ENCODE peak calls at places on chromosomes 3 and 15, in eight cellular contexts. One of them, this sample, is unnamed.
A peak's percentile ranks its signal among the peaks of the same experiment; 100 is the strongest.

GRCh38 chr3:123618768-123619484 is 34.1 kb upstream of the HACD2 start:
- DNase-seq in dorsolateral prefrontal cortex: peak; percentile 52
- DNase-seq in breast epithelium: no peak
- DNase-seq in fibroblast of the aortic adventitia: peak; percentile 86
- DNase-seq in pancreas: peak; percentile 44
- DNase-seq in upper lobe of right lung: no peak
- DNase-seq in K562: no peak
- DNase-seq in H1: no peak
- DNase-seq in this sample: peak; percentile 58

GRCh38 chr15:71588746-71589145 is 221.6 kb upstream of the NR2E3 start:
- DNase-seq in dorsolateral prefrontal cortex: no peak
- DNase-seq in breast epithelium: no peak
- DNase-seq in fibroblast of the aortic adventitia: peak; percentile 56
- DNase-seq in pancreas: no peak
- DNase-seq in upper lobe of right lung: no peak
- DNase-seq in K562: no peak
- DNase-seq in H1: no peak
- DNase-seq in this sample: no peak

GRCh38 chr3:129314757-129315385 is 36.2 kb downstream of the HMCES start:
- DNase-seq in dorsolateral prefrontal cortex: peak; percentile 89
- DNase-seq in breast epithelium: peak; percentile 78
- DNase-seq in fibroblast of the aortic adventitia: peak; percentile 86
- DNase-seq in pancreas: peak; percentile 84
- DNase-seq in upper lobe of right lung: peak; percentile 89
- DNase-seq in K562: peak; percentile 79
- DNase-seq in H1: peak; percentile 57
- DNase-seq in this sample: peak; percentile 90

GRCh38 chr3:25120666-25121065 is 307.4 kb upstream of the RARB start:
- DNase-seq in dorsolateral prefrontal cortex: no peak
- DNase-seq in breast epithelium: no peak
- DNase-seq in fibroblast of the aortic adventitia: no peak
- DNase-seq in pancreas: no peak
- DNase-seq in upper lobe of right lung: no peak
- DNase-seq in K562: no peak
- DNase-seq in H1: no peak
- DNase-seq in this sample: no peak

GRCh38 chr15:73697033-73697467 is 12.9 kb downstream of the CD276 start:
- DNase-seq in dorsolateral prefrontal cortex: peak; percentile 82
- DNase-seq in breast epithelium: peak; percentile 58
- DNase-seq in fibroblast of the aortic adventitia: peak; percentile 95
- DNase-seq in pancreas: no peak
- DNase-seq in upper lobe of right lung: peak; percentile 85
- DNase-seq in K562: peak; percentile 21
- DNase-seq in H1: no peak
- DNase-seq in this sample: peak; percentile 60

GRCh38 chr15:86355798-86356197 is 276.1 kb downstream of the AGBL1 start:
- DNase-seq in dorsolateral prefrontal cortex: no peak
- DNase-seq in breast epithelium: no peak
- DNase-seq in fibroblast of the aortic adventitia: no peak
- DNase-seq in pancreas: no peak
- DNase-seq in upper lobe of right lung: no peak
- DNase-seq in K562: no peak
- DNase-seq in H1: no peak
- DNase-seq in this sample: no peak

GRCh38 chr15:66564136-66565041 is 1.4 kb downstream of the LCTL start:
- DNase-seq in dorsolateral prefrontal cortex: no peak
- DNase-seq in breast epithelium: no peak
- DNase-seq in fibroblast of the aortic adventitia: no peak
- DNase-seq in pancreas: no peak
- DNase-seq in upper lobe of right lung: peak; percentile 20
- DNase-seq in K562: no peak
- DNase-seq in H1: no peak
- DNase-seq in this sample: no peak

GRCh38 chr3:53844262-53845102 is 1.7 kb downstream of the CHDH start:
- DNase-seq in dorsolateral prefrontal cortex: no peak
- DNase-seq in breast epithelium: no peak
- DNase-seq in fibroblast of the aortic adventitia: no peak
- DNase-seq in pancreas: no peak
- DNase-seq in upper lobe of right lung: no peak
- DNase-seq in K562: no peak
- DNase-seq in H1: no peak
- DNase-seq in this sample: no peak

GRCh38 chr3:157530637-157531300 is 27.6 kb upstream of the VEPH1 start:
- DNase-seq in dorsolateral prefrontal cortex: no peak
- DNase-seq in breast epithelium: no peak
- DNase-seq in fibroblast of the aortic adventitia: peak; percentile 78
- DNase-seq in pancreas: no peak
- DNase-seq in upper lobe of right lung: no peak
- DNase-seq in K562: no peak
- DNase-seq in H1: no peak
- DNase-seq in this sample: no peak

GRCh38 chr15:61195116-61196002 is 33.7 kb downstream of the RORA start:
- DNase-seq in dorsolateral prefrontal cortex: no peak
- DNase-seq in breast epithelium: no peak
- DNase-seq in fibroblast of the aortic adventitia: peak; percentile 55
- DNase-seq in pancreas: no peak
- DNase-seq in upper lobe of right lung: no peak
- DNase-seq in K562: peak; percentile 46
- DNase-seq in H1: no peak
- DNase-seq in this sample: no peak

GRCh38 chr3:63631670-63632069 is 20.8 kb upstream of the SNTN start:
- DNase-seq in dorsolateral prefrontal cortex: no peak
- DNase-seq in breast epithelium: no peak
- DNase-seq in fibroblast of the aortic adventitia: no peak
- DNase-seq in pancreas: no peak
- DNase-seq in upper lobe of right lung: no peak
- DNase-seq in K562: no peak
- DNase-seq in H1: no peak
- DNase-seq in this sample: no peak

GRCh38 chr3:60514866-60515265 is 736.4 kb downstream of the FHIT start:
- DNase-seq in dorsolateral prefrontal cortex: no peak
- DNase-seq in breast epithelium: no peak
- DNase-seq in fibroblast of the aortic adventitia: no peak
- DNase-seq in pancreas: no peak
- DNase-seq in upper lobe of right lung: no peak
- DNase-seq in K562: no peak
- DNase-seq in H1: no peak
- DNase-seq in this sample: no peak

GRCh38 chr3:171552525-171552924 is 92.3 kb upstream of the TNIK start:
- DNase-seq in dorsolateral prefrontal cortex: no peak
- DNase-seq in breast epithelium: no peak
- DNase-seq in fibroblast of the aortic adventitia: no peak
- DNase-seq in pancreas: no peak
- DNase-seq in upper lobe of right lung: no peak
- DNase-seq in K562: no peak
- DNase-seq in H1: no peak
- DNase-seq in this sample: no peak

GRCh38 chr3:128307781-128308469 is 154.6 kb downstream of the EEFSEC start:
- DNase-seq in dorsolateral prefrontal cortex: no peak
- DNase-seq in breast epithelium: no peak
- DNase-seq in fibroblast of the aortic adventitia: no peak
- DNase-seq in pancreas: no peak
- DNase-seq in upper lobe of right lung: no peak
- DNase-seq in K562: no peak
- DNase-seq in H1: no peak
- DNase-seq in this sample: no peak

GRCh38 chr3:183548262-183548769 is 7.2 kb downstream of the KLHL6 start:
- DNase-seq in dorsolateral prefrontal cortex: no peak
- DNase-seq in breast epithelium: no peak
- DNase-seq in fibroblast of the aortic adventitia: peak; percentile 64
- DNase-seq in pancreas: no peak
- DNase-seq in upper lobe of right lung: no peak
- DNase-seq in K562: no peak
- DNase-seq in H1: peak; percentile 46
- DNase-seq in this sample: peak; percentile 75

GRCh38 chr15:100187677-100188076 is 154.1 kb downstream of the ADAMTS17 start:
- DNase-seq in dorsolateral prefrontal cortex: no peak
- DNase-seq in breast epithelium: no peak
- DNase-seq in fibroblast of the aortic adventitia: no peak
- DNase-seq in pancreas: no peak
- DNase-seq in upper lobe of right lung: no peak
- DNase-seq in K562: no peak
- DNase-seq in H1: no peak
- DNase-seq in this sample: no peak

GRCh38 chr3:147540921-147541320 is 131.8 kb downstream of the ZIC1 start:
- DNase-seq in dorsolateral prefrontal cortex: no peak
- DNase-seq in breast epithelium: no peak
- DNase-seq in fibroblast of the aortic adventitia: no peak
- DNase-seq in pancreas: no peak
- DNase-seq in upper lobe of right lung: no peak
- DNase-seq in K562: no peak
- DNase-seq in H1: no peak
- DNase-seq in this sample: no peak

GRCh38 chr3:197420566-197420965 is 122.2 kb upstream of the DLG1 start:
- DNase-seq in dorsolateral prefrontal cortex: no peak
- DNase-seq in breast epithelium: no peak
- DNase-seq in fibroblast of the aortic adventitia: no peak
- DNase-seq in pancreas: no peak
- DNase-seq in upper lobe of right lung: peak; percentile 2
- DNase-seq in K562: no peak
- DNase-seq in H1: no peak
- DNase-seq in this sample: no peak

GRCh38 chr3:83842511-83842910 is 1116.3 kb upstream of the CADM2 start:
- DNase-seq in dorsolateral prefrontal cortex: no peak
- DNase-seq in breast epithelium: no peak
- DNase-seq in fibroblast of the aortic adventitia: no peak
- DNase-seq in pancreas: no peak
- DNase-seq in upper lobe of right lung: no peak
- DNase-seq in K562: no peak
- DNase-seq in H1: no peak
- DNase-seq in this sample: no peak

GRCh38 chr15:94791516-94791915 is 560.2 kb downstream of the MCTP2 start:
- DNase-seq in dorsolateral prefrontal cortex: no peak
- DNase-seq in breast epithelium: no peak
- DNase-seq in fibroblast of the aortic adventitia: no peak
- DNase-seq in pancreas: no peak
- DNase-seq in upper lobe of right lung: no peak
- DNase-seq in K562: no peak
- DNase-seq in H1: no peak
- DNase-seq in this sample: no peak

GRCh38 chr3:101303089-101303731 is 17.2 kb downstream of the IMPG2 start:
- DNase-seq in dorsolateral prefrontal cortex: no peak
- DNase-seq in breast epithelium: no peak
- DNase-seq in fibroblast of the aortic adventitia: peak; percentile 13
- DNase-seq in pancreas: no peak
- DNase-seq in upper lobe of right lung: no peak
- DNase-seq in K562: no peak
- DNase-seq in H1: no peak
- DNase-seq in this sample: no peak

GRCh38 chr3:14283092-14283820 is 104.6 kb downstream of the LSM3 start:
- DNase-seq in dorsolateral prefrontal cortex: no peak
- DNase-seq in breast epithelium: no peak
- DNase-seq in fibroblast of the aortic adventitia: no peak
- DNase-seq in pancreas: no peak
- DNase-seq in upper lobe of right lung: no peak
- DNase-seq in K562: no peak
- DNase-seq in H1: no peak
- DNase-seq in this sample: no peak

GRCh38 chr15:97959738-97960363 is 652 bp upstream of the ARRDC4 start:
- DNase-seq in dorsolateral prefrontal cortex: no peak
- DNase-seq in breast epithelium: no peak
- DNase-seq in fibroblast of the aortic adventitia: no peak
- DNase-seq in pancreas: no peak
- DNase-seq in upper lobe of right lung: no peak
- DNase-seq in K562: no peak
- DNase-seq in H1: no peak
- DNase-seq in this sample: no peak

GRCh38 chr3:122105626-122106025 is 50.5 kb downstream of the CD86 start:
- DNase-seq in dorsolateral prefrontal cortex: no peak
- DNase-seq in breast epithelium: peak; percentile 59
- DNase-seq in fibroblast of the aortic adventitia: peak; percentile 12
- DNase-seq in pancreas: no peak
- DNase-seq in upper lobe of right lung: no peak
- DNase-seq in K562: no peak
- DNase-seq in H1: no peak
- DNase-seq in this sample: no peak

GRCh38 chr3:83523470-83524073 is 1435.2 kb upstream of the CADM2 start:
- DNase-seq in dorsolateral prefrontal cortex: no peak
- DNase-seq in breast epithelium: no peak
- DNase-seq in fibroblast of the aortic adventitia: no peak
- DNase-seq in pancreas: no peak
- DNase-seq in upper lobe of right lung: no peak
- DNase-seq in K562: no peak
- DNase-seq in H1: peak; percentile 36
- DNase-seq in this sample: peak; percentile 33

GRCh38 chr3:29282431-29283296 is 1.8 kb downstream of the RBMS3 start:
- DNase-seq in dorsolateral prefrontal cortex: no peak
- DNase-seq in breast epithelium: no peak
- DNase-seq in fibroblast of the aortic adventitia: peak; percentile 75
- DNase-seq in pancreas: no peak
- DNase-seq in upper lobe of right lung: no peak
- DNase-seq in K562: no peak
- DNase-seq in H1: no peak
- DNase-seq in this sample: no peak
- TF ChIP-seq CTCF in dorsolateral prefrontal cortex: no peak
- TF ChIP-seq CTCF in breast epithelium: no peak
- TF ChIP-seq CTCF in fibroblast of the aortic adventitia: no peak
- TF ChIP-seq CTCF in pancreas: no peak
- TF ChIP-seq CTCF in upper lobe of right lung: no peak
- TF ChIP-seq CTCF in K562: no peak
- TF ChIP-seq CTCF in H1: no peak
- TF ChIP-seq CTCF in this sample: no peak

GRCh38 chr3:113005622-113006021 is 14.8 kb downstream of the GTPBP8 start:
- DNase-seq in dorsolateral prefrontal cortex: no peak
- DNase-seq in breast epithelium: no peak
- DNase-seq in fibroblast of the aortic adventitia: no peak
- DNase-seq in pancreas: no peak
- DNase-seq in upper lobe of right lung: no peak
- DNase-seq in K562: no peak
- DNase-seq in H1: no peak
- DNase-seq in this sample: no peak
- H3K4me3 ChIP-seq in dorsolateral prefrontal cortex: no peak overlapping the region
- H3K4me3 ChIP-seq in breast epithelium: no peak overlapping the region
- H3K4me3 ChIP-seq in fibroblast of the aortic adventitia: no peak overlapping the region
- H3K4me3 ChIP-seq in pancreas: no peak overlapping the region
- H3K4me3 ChIP-seq in upper lobe of right lung: no peak overlapping the region
- H3K4me3 ChIP-seq in K562: no peak overlapping the region
- H3K4me3 ChIP-seq in H1: no peak overlapping the region
- H3K4me3 ChIP-seq in this sample: no peak overlapping the region

DNA sequence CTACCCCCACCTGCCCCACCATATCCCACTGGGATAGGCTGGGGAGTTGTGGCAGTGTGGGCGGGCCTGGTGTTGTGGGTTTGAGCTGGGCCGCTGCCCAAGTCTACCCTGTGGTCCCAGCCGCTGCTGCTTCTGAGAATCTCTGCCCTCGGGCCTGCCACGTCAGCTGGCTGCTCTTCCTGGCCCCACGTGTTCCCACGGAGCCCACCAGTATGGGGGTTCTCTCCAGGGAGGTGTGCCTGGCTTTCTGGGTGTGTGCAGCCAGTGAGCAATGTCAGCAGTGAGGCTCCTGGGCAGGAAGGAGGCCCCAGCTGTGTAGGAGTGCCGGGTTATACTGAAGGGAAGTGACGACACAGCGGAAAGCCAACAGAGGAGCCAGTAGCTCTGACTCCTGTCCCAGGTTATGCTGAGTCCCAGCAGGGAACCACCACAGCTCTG is 10.5 kb downstream of the GNAI2 start:
- DNase-seq in dorsolateral prefrontal cortex: no peak
- DNase-seq in breast epithelium: no peak
- DNase-seq in fibroblast of the aortic adventitia: peak; percentile 87
- DNase-seq in pancreas: no peak
- DNase-seq in upper lobe of right lung: peak; percentile 74
- DNase-seq in K562: peak; percentile 41
- DNase-seq in H1: no peak
- DNase-seq in this sample: peak; percentile 86
- TF ChIP-seq CTCF in dorsolateral prefrontal cortex: no peak
- TF ChIP-seq CTCF in breast epithelium: peak; percentile 28
- TF ChIP-seq CTCF in fibroblast of the aortic adventitia: no peak
- TF ChIP-seq CTCF in pancreas: no peak
- TF ChIP-seq CTCF in upper lobe of right lung: no peak
- TF ChIP-seq CTCF in K562: no peak
- TF ChIP-seq CTCF in H1: no peak
- TF ChIP-seq CTCF in this sample: peak; percentile 40

GRCh38 chr15:28885289-28885629 is 515 bp upstream of the APBA2 start:
- DNase-seq in dorsolateral prefrontal cortex: no peak
- DNase-seq in breast epithelium: no peak
- DNase-seq in fibroblast of the aortic adventitia: no peak
- DNase-seq in pancreas: no peak
- DNase-seq in upper lobe of right lung: no peak
- DNase-seq in K562: no peak
- DNase-seq in H1: no peak
- DNase-seq in this sample: no peak
- H3K4me3 ChIP-seq in dorsolateral prefrontal cortex: peak overlapping the region; percentile 68
- H3K4me3 ChIP-seq in breast epithelium: peak overlapping the region; percentile 70
- H3K4me3 ChIP-seq in fibroblast of the aortic adventitia: peak overlapping the region; percentile 53
- H3K4me3 ChIP-seq in pancreas: peak overlapping the region; percentile 49
- H3K4me3 ChIP-seq in upper lobe of right lung: peak overlapping the region; percentile 45
- H3K4me3 ChIP-seq in K562: peak overlapping the region; percentile 75
- H3K4me3 ChIP-seq in H1: peak overlapping the region; percentile 63
- H3K4me3 ChIP-seq in this sample: no peak overlapping the region

This sample was measured in PC-9.